ENCODE peak calls at places on chromosomes 4 and X, in four cellular contexts. One of them, this sample, is unnamed.

GRCh38 chr4:20299515-20299914 is 47.8 kb downstream of the SLIT2 start:
- DNase-seq in K562: peak; percentile 8
- DNase-seq in GM23338: peak; percentile 51
- DNase-seq in A549: peak; percentile 4
- DNase-seq in this sample: no peak

GRCh38 chrX:153884136-153885076 is 1.6 kb downstream of the L1CAM start:
- DNase-seq in K562: no peak
- DNase-seq in GM23338: peak; percentile 46
- DNase-seq in A549: peak; percentile 59
- DNase-seq in this sample: no peak

GRCh38 chr4:189825466-189825865 is 115.2 kb upstream of the FRG1 start:
- DNase-seq in K562: no peak
- DNase-seq in GM23338: no peak
- DNase-seq in A549: no peak
- DNase-seq in this sample: no peak

GRCh38 chr4:158964728-158965124 is 138.2 kb upstream of the RAPGEF2 start:
- DNase-seq in K562: no peak
- DNase-seq in GM23338: no peak
- DNase-seq in A549: no peak
- DNase-seq in this sample: no peak

GRCh38 chr4:164819366-164819765 is 57.6 kb upstream of the APELA start:
- DNase-seq in K562: no peak
- DNase-seq in GM23338: no peak
- DNase-seq in A549: no peak
- DNase-seq in this sample: no peak

GRCh38 chrX:16082470-16083085 is 40.8 kb upstream of the GRPR start:
- DNase-seq in K562: no peak
- DNase-seq in GM23338: peak; percentile 1
- DNase-seq in A549: no peak
- DNase-seq in this sample: no peak

GRCh38 chr4:155608231-155608885 is 58.3 kb upstream of the GUCY1A1 start:
- DNase-seq in K562: no peak
- DNase-seq in GM23338: no peak
- DNase-seq in A549: no peak
- DNase-seq in this sample: no peak

GRCh38 chrX:39162322-39162721 is 361.1 kb downstream of the MID1IP1 start:
- DNase-seq in K562: no peak
- DNase-seq in GM23338: peak; percentile 44
- DNase-seq in A549: no peak
- DNase-seq in this sample: no peak

GRCh38 chr4:56637791-56638190 is 43.3 kb downstream of the HOPX start:
- DNase-seq in K562: no peak
- DNase-seq in GM23338: no peak
- DNase-seq in A549: no peak
- DNase-seq in this sample: no peak

GRCh38 chr4:54586343-54586953 is 71.3 kb upstream of the KIT start:
- DNase-seq in K562: no peak
- DNase-seq in GM23338: no peak
- DNase-seq in A549: peak; percentile 4
- DNase-seq in this sample: no peak

GRCh38 chrX:24877854-24878650 is 137.7 kb downstream of the ARX start:
- DNase-seq in K562: no peak
- DNase-seq in GM23338: no peak
- DNase-seq in A549: peak; percentile 58
- DNase-seq in this sample: no peak

GRCh38 chr4:98747659-98748091 is 89.3 kb upstream of the TSPAN5 start:
- DNase-seq in K562: no peak
- DNase-seq in GM23338: peak; percentile 9
- DNase-seq in A549: no peak
- DNase-seq in this sample: no peak

GRCh38 chr4:143768007-143768591 is 67.6 kb upstream of the FREM3 start:
- DNase-seq in K562: no peak
- DNase-seq in GM23338: no peak
- DNase-seq in A549: peak; percentile 1
- DNase-seq in this sample: no peak

GRCh38 chr4:169657470-169658107 is 37.2 kb downstream of the CLCN3 start:
- DNase-seq in K562: no peak
- DNase-seq in GM23338: no peak
- DNase-seq in A549: no peak
- DNase-seq in this sample: no peak

GRCh38 chr4:101977096-101977495 is 186.6 kb downstream of the BANK1 start:
- DNase-seq in K562: no peak
- DNase-seq in GM23338: no peak
- DNase-seq in A549: peak; percentile 93
- DNase-seq in this sample: peak; percentile 72

GRCh38 chrX:118495958-118496762 is 545 bp downstream of the DOCK11 start:
- DNase-seq in K562: peak; percentile 21
- DNase-seq in GM23338: peak; percentile 42
- DNase-seq in A549: peak; percentile 48
- DNase-seq in this sample: no peak

GRCh38 chrX:69501433-69501832 is 2.7 kb upstream of the NALF2 start:
- DNase-seq in K562: no peak
- DNase-seq in GM23338: peak; percentile 76
- DNase-seq in A549: peak; percentile 61
- DNase-seq in this sample: no peak

GRCh38 chr4:158193171-158193749 is 17.0 kb upstream of the TMEM144 start:
- DNase-seq in K562: peak; percentile 31
- DNase-seq in GM23338: peak; percentile 60
- DNase-seq in A549: peak; percentile 28
- DNase-seq in this sample: no peak

GRCh38 chrX:25015486-25016360 is at the start of gene ARX:
- DNase-seq in K562: peak; percentile 91
- DNase-seq in GM23338: peak; percentile 88
- DNase-seq in A549: peak; percentile 57
- DNase-seq in this sample: no peak

GRCh38 chr4:66376921-66377320 is 706.6 kb upstream of the EPHA5 start:
- DNase-seq in K562: no peak
- DNase-seq in GM23338: no peak
- DNase-seq in A549: no peak
- DNase-seq in this sample: no peak

GRCh38 chrX:153819398-153820083 is 10.8 kb downstream of the PDZD4 start:
- DNase-seq in K562: no peak
- DNase-seq in GM23338: no peak
- DNase-seq in A549: no peak
- DNase-seq in this sample: no peak

GRCh38 chr4:19195696-19196095 is 1056.0 kb upstream of the SLIT2 start:
- DNase-seq in K562: no peak
- DNase-seq in GM23338: peak; percentile 89
- DNase-seq in A549: no peak
- DNase-seq in this sample: no peak

GRCh38 chrX:140765043-140765784 is 55.7 kb downstream of the LINC00632 start:
- DNase-seq in K562: no peak
- DNase-seq in GM23338: peak; percentile 15
- DNase-seq in A549: peak; percentile 31
- DNase-seq in this sample: no peak

GRCh38 chr4:6204098-6204497 is 3.7 kb upstream of the JAKMIP1 start:
- DNase-seq in K562: no peak
- DNase-seq in GM23338: no peak
- DNase-seq in A549: no peak
- DNase-seq in this sample: no peak

GRCh38 chrX:100750901-100751300 is 19.0 kb upstream of the SYTL4 start:
- DNase-seq in K562: no peak
- DNase-seq in GM23338: no peak
- DNase-seq in A549: no peak
- DNase-seq in this sample: no peak

GRCh38 chr4:15294202-15294601 is 133.6 kb upstream of the C1QTNF7 start:
- DNase-seq in K562: no peak
- DNase-seq in GM23338: no peak
- DNase-seq in A549: no peak
- DNase-seq in this sample: no peak

GRCh38 chrX:131816551-131817136 is 206.5 kb upstream of the STK26 start:
- DNase-seq in K562: no peak
- DNase-seq in GM23338: no peak
- DNase-seq in A549: peak; percentile 58
- DNase-seq in this sample: no peak

GRCh38 chrX:40172169-40172979 is 74.6 kb upstream of the BCOR start:
- DNase-seq in K562: peak; percentile 76
- DNase-seq in GM23338: peak; percentile 38
- DNase-seq in A549: no peak
- DNase-seq in this sample: no peak

GRCh38 chrX:49812177-49812576 is 16.9 kb upstream of the PAGE4 start:
- DNase-seq in K562: no peak
- DNase-seq in GM23338: no peak
- DNase-seq in A549: no peak
- DNase-seq in this sample: no peak

GRCh38 chrX:39058724-39059123 is 257.5 kb downstream of the MID1IP1 start:
- DNase-seq in K562: no peak
- DNase-seq in GM23338: no peak
- DNase-seq in A549: no peak
- DNase-seq in this sample: no peak

GRCh38 chr4:164779811-164780216 is 25.9 kb downstream of the SMIM31 start:
- DNase-seq in K562: peak; percentile 11
- DNase-seq in GM23338: peak; percentile 78
- DNase-seq in A549: peak; percentile 35
- DNase-seq in this sample: no peak

GRCh38 chrX:103828529-103828928 is 3.5 kb downstream of the RAB9B start:
- DNase-seq in K562: no peak
- DNase-seq in GM23338: no peak
- DNase-seq in A549: no peak
- DNase-seq in this sample: no peak

GRCh38 chr4:125736057-125736456 is 421.3 kb downstream of the FAT4 start:
- DNase-seq in K562: peak; percentile 7
- DNase-seq in GM23338: peak; percentile 67
- DNase-seq in A549: peak; percentile 83
- DNase-seq in this sample: no peak

GRCh38 chrX:73525928-73526690 is 36.9 kb upstream of the CHIC1 start:
- DNase-seq in K562: no peak
- DNase-seq in GM23338: peak; percentile 51
- DNase-seq in A549: no peak
- DNase-seq in this sample: no peak

GRCh38 chr4:173509031-173510001 is 20.7 kb downstream of the HAND2 start:
- DNase-seq in K562: no peak
- DNase-seq in GM23338: peak; percentile 72
- DNase-seq in A549: no peak
- DNase-seq in this sample: no peak

GRCh38 chr4:183876268-183876934 is 28.7 kb upstream of the STOX2 start:
- DNase-seq in K562: no peak
- DNase-seq in GM23338: no peak
- DNase-seq in A549: peak; percentile 62
- DNase-seq in this sample: no peak

GRCh38 chr4:83267121-83267834 is 17.3 kb downstream of the COQ2 start:
- DNase-seq in K562: no peak
- DNase-seq in GM23338: no peak
- DNase-seq in A549: peak; percentile 72
- DNase-seq in this sample: no peak

GRCh38 chr4:187569871-187570270 is 425.7 kb upstream of the ZFP42 start:
- DNase-seq in K562: no peak
- DNase-seq in GM23338: no peak
- DNase-seq in A549: no peak
- DNase-seq in this sample: no peak

DNA sequence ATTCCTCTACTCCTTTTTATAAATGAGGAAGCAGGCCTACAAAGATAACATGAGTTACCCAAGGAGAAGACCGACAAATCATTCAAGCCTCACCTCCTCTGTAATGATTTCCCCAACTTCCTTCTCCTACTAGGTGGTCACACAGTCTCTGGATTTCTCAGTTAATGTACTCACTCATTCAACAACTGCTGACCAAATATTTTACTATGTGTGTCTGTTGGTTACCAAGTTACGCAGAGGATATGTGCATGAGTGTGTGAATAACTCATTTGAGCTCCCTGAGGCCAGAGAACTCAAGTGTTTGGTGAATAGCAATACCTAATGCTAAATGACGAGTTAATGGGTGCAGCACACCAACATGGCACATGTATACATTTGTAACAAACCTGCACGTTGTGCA is 10.4 kb downstream of the CASK start:
- DNase-seq in K562: no peak
- DNase-seq in GM23338: no peak
- DNase-seq in A549: peak; percentile 24
- DNase-seq in this sample: no peak
- H3K4me3 ChIP-seq in K562: no peak overlapping the region
- H3K4me3 ChIP-seq in GM23338: no peak overlapping the region
- H3K4me3 ChIP-seq in A549: no peak overlapping the region
- H3K4me3 ChIP-seq in this sample: no peak overlapping the region

DNA sequence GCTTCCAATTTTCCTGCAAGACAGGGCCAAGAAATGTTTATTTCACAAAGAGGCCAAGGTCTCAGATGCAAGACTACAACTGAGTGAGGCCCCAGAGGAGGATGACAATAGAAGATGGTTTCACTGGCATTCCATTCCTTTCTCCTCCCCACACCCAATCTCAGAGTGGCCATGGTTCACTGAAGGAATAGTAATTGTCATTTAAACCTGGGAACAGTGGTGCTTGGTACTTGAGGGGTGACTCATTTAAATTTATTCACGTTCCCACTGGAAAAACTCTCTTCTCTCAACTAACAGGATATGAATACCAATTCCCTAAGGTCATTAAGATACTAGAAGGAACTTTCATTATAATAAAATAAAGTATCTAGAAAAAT is 35.3 kb upstream of the CXCL8 start:
- DNase-seq in K562: no peak
- DNase-seq in GM23338: peak; percentile 73
- DNase-seq in A549: peak; percentile 38
- DNase-seq in this sample: no peak
- H3K4me1 ChIP-seq in K562: peaks cover 73% of the 10 kb centered on the region
- H3K4me1 ChIP-seq in GM23338: peaks cover 24% of the 10 kb centered on the region
- H3K4me1 ChIP-seq in A549: peaks cover 64% of the 10 kb centered on the region
- H3K4me1 ChIP-seq in this sample: peaks cover 21% of the 10 kb centered on the region

GRCh38 chr4:1880332-1880731 is 9.1 kb downstream of the NSD2 start:
- DNase-seq in K562: no peak
- DNase-seq in GM23338: no peak
- DNase-seq in A549: no peak
- DNase-seq in this sample: no peak
- TF ChIP-seq REST in K562: no peak
- TF ChIP-seq REST in GM23338: no peak
- TF ChIP-seq REST in A549: no peak
- TF ChIP-seq REST in this sample: no peak

DNA sequence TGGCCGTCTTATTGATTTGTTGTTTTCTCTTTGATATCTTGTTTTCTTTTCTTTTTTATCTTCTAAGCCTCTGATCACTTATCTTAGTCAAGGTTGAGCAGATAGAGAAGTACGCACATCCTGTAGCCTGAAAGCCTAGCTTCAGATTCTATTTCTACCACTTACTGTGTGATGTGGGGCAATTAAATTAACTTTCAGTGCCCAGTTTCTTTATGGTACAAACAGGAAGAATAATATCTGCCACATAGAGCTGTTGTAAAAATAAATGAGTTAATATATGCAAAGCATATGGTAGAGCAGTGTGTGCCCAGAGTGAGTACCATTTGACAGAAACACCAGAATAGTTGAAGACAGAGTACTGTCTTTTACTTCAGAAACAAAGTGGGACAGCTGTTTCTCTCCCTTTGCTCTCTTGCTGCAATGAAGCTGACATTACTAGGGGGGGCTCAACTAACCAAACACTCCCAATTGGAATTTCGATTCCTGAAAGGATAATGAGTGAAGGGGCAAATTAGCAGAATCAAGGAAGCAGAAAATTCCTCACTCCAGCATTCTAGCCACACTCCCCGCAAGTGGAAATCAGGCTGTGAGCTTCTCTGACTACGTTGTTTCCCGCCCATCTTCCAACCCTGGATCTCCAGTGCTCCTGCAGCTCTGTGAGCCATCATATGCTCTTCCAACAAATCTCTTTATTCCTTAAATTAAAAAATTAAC is 80.4 kb downstream of the MAPK10 start:
- DNase-seq in K562: no peak
- DNase-seq in GM23338: no peak
- DNase-seq in A549: no peak
- DNase-seq in this sample: no peak
- H3K4me3 ChIP-seq in K562: no peak overlapping the region
- H3K4me3 ChIP-seq in GM23338: no peak overlapping the region
- H3K4me3 ChIP-seq in A549: no peak overlapping the region
- H3K4me3 ChIP-seq in this sample: no peak overlapping the region